ENCODE peak calls at places on chromosome 5, in five cellular contexts. One of them, this sample, is unnamed.

GRCh38 chr5:172881691-172882370 is 47.8 kb downstream of the ERGIC1 start:
- DNase-seq in H9: no peak
- DNase-seq in tibial nerve: no peak
- DNase-seq in OCI-LY7: no peak
- DNase-seq in endodermal cell: no peak
- DNase-seq in this sample: no peak

GRCh38 chr5:79774171-79774854 is 84.7 kb downstream of the CMYA5 start:
- DNase-seq in H9: peak; percentile 94
- DNase-seq in tibial nerve: no peak
- DNase-seq in OCI-LY7: peak; percentile 20
- DNase-seq in endodermal cell: peak; percentile 95
- DNase-seq in this sample: peak; percentile 74

GRCh38 chr5:156774273-156774672 is 75.8 kb upstream of the PPP1R2B start:
- DNase-seq in H9: no peak
- DNase-seq in tibial nerve: no peak
- DNase-seq in OCI-LY7: no peak
- DNase-seq in endodermal cell: no peak
- DNase-seq in this sample: no peak

GRCh38 chr5:151214614-151215545 is 9.0 kb downstream of the CCDC69 start:
- DNase-seq in H9: no peak
- DNase-seq in tibial nerve: no peak
- DNase-seq in OCI-LY7: peak; percentile 100
- DNase-seq in endodermal cell: peak; percentile 31
- DNase-seq in this sample: no peak

GRCh38 chr5:163938595-163938994 is 433.2 kb downstream of the MAT2B start:
- DNase-seq in H9: no peak
- DNase-seq in tibial nerve: no peak
- DNase-seq in OCI-LY7: no peak
- DNase-seq in endodermal cell: no peak
- DNase-seq in this sample: no peak

GRCh38 chr5:120207139-120207538 is 257.0 kb upstream of the PRR16 start:
- DNase-seq in H9: no peak
- DNase-seq in tibial nerve: no peak
- DNase-seq in OCI-LY7: no peak
- DNase-seq in endodermal cell: no peak
- DNase-seq in this sample: no peak

GRCh38 chr5:6446626-6447309 is 1.9 kb upstream of the UBE2QL1 start:
- DNase-seq in H9: no peak
- DNase-seq in tibial nerve: no peak
- DNase-seq in OCI-LY7: no peak
- DNase-seq in endodermal cell: no peak
- DNase-seq in this sample: no peak

GRCh38 chr5:133990396-133990795 is 14.4 kb downstream of the VDAC1 start:
- DNase-seq in H9: no peak
- DNase-seq in tibial nerve: no peak
- DNase-seq in OCI-LY7: no peak
- DNase-seq in endodermal cell: no peak
- DNase-seq in this sample: no peak

GRCh38 chr5:32639943-32640342 is 54.6 kb downstream of the SUB1 start:
- DNase-seq in H9: no peak
- DNase-seq in tibial nerve: no peak
- DNase-seq in OCI-LY7: no peak
- DNase-seq in endodermal cell: no peak
- DNase-seq in this sample: no peak

GRCh38 chr5:151578326-151579025 is 12.7 kb downstream of the FAT2 start:
- DNase-seq in H9: no peak
- DNase-seq in tibial nerve: no peak
- DNase-seq in OCI-LY7: no peak
- DNase-seq in endodermal cell: no peak
- DNase-seq in this sample: no peak

GRCh38 chr5:143108498-143109128 is 294.9 kb downstream of the NR3C1 start:
- DNase-seq in H9: no peak
- DNase-seq in tibial nerve: no peak
- DNase-seq in OCI-LY7: no peak
- DNase-seq in endodermal cell: no peak
- DNase-seq in this sample: peak; percentile 55

GRCh38 chr5:148107608-148108007 is 43.8 kb downstream of the SPINK5 start:
- DNase-seq in H9: no peak
- DNase-seq in tibial nerve: no peak
- DNase-seq in OCI-LY7: no peak
- DNase-seq in endodermal cell: no peak
- DNase-seq in this sample: no peak

GRCh38 chr5:1431021-1431811 is 14.0 kb downstream of the SLC6A3 start:
- DNase-seq in H9: peak; percentile 12
- DNase-seq in tibial nerve: no peak
- DNase-seq in OCI-LY7: no peak
- DNase-seq in endodermal cell: no peak
- DNase-seq in this sample: no peak

GRCh38 chr5:1429066-1429465 is 16.2 kb downstream of the SLC6A3 start:
- DNase-seq in H9: peak; percentile 10
- DNase-seq in tibial nerve: no peak
- DNase-seq in OCI-LY7: no peak
- DNase-seq in endodermal cell: no peak
- DNase-seq in this sample: no peak

GRCh38 chr5:1431896-1432295 is 13.3 kb downstream of the SLC6A3 start:
- DNase-seq in H9: peak; percentile 17
- DNase-seq in tibial nerve: no peak
- DNase-seq in OCI-LY7: no peak
- DNase-seq in endodermal cell: no peak
- DNase-seq in this sample: no peak

GRCh38 chr5:1429501-1429900 is 15.7 kb downstream of the SLC6A3 start:
- DNase-seq in H9: no peak
- DNase-seq in tibial nerve: no peak
- DNase-seq in OCI-LY7: no peak
- DNase-seq in endodermal cell: peak; percentile 27
- DNase-seq in this sample: no peak

GRCh38 chr5:1430121-1430795 is 15.0 kb downstream of the SLC6A3 start:
- DNase-seq in H9: no peak
- DNase-seq in tibial nerve: no peak
- DNase-seq in OCI-LY7: no peak
- DNase-seq in endodermal cell: peak; percentile 26
- DNase-seq in this sample: no peak
- H3K9me3 ChIP-seq in H9: peaks cover 7% of the 10 kb centered on the region
- H3K9me3 ChIP-seq in tibial nerve: peaks cover 83% of the 10 kb centered on the region
- H3K9me3 ChIP-seq in OCI-LY7: peaks cover 21% of the 10 kb centered on the region
- H3K9me3 ChIP-seq in endodermal cell: peaks cover 17% of the 10 kb centered on the region
- H3K9me3 ChIP-seq in this sample: peaks cover 3% of the 10 kb centered on the region

GRCh38 chr5:78506296-78507049 is 142.1 kb downstream of the LHFPL2 start:
- DNase-seq in H9: no peak
- DNase-seq in tibial nerve: no peak
- DNase-seq in OCI-LY7: no peak
- DNase-seq in endodermal cell: peak; percentile 25
- DNase-seq in this sample: peak; percentile 25
- H3K4me1 ChIP-seq in H9: peaks cover 6% of the 10 kb centered on the region
- H3K4me1 ChIP-seq in tibial nerve: peaks cover 86% of the 10 kb centered on the region
- H3K4me1 ChIP-seq in OCI-LY7: peaks cover 38% of the 10 kb centered on the region
- H3K4me1 ChIP-seq in endodermal cell: peaks cover 42% of the 10 kb centered on the region
- H3K4me1 ChIP-seq in this sample: peaks cover 36% of the 10 kb centered on the region

GRCh38 chr5:37833990-37834389 is 5.9 kb downstream of the GDNF start:
- DNase-seq in H9: no peak
- DNase-seq in tibial nerve: no peak
- DNase-seq in OCI-LY7: no peak
- DNase-seq in endodermal cell: no peak
- DNase-seq in this sample: peak; percentile 28

GRCh38 chr5:37835400-37835973 is 4.4 kb downstream of the GDNF start:
- DNase-seq in H9: no peak
- DNase-seq in tibial nerve: no peak
- DNase-seq in OCI-LY7: no peak
- DNase-seq in endodermal cell: no peak
- DNase-seq in this sample: no peak

GRCh38 chr5:37837101-37838032 is 2.5 kb downstream of the GDNF start:
- DNase-seq in H9: peak; percentile 76
- DNase-seq in tibial nerve: peak; percentile 37
- DNase-seq in OCI-LY7: peak; percentile 45
- DNase-seq in endodermal cell: peak; percentile 90
- DNase-seq in this sample: peak; percentile 78

GRCh38 chr5:37836173-37837100 is 3.4 kb downstream of the GDNF start:
- DNase-seq in H9: peak; percentile 63
- DNase-seq in tibial nerve: no peak
- DNase-seq in OCI-LY7: no peak
- DNase-seq in endodermal cell: peak; percentile 82
- DNase-seq in this sample: peak; percentile 70

GRCh38 chr5:37834542-37835399 is 5.1 kb downstream of the GDNF start:
- DNase-seq in H9: peak; percentile 67
- DNase-seq in tibial nerve: no peak
- DNase-seq in OCI-LY7: no peak
- DNase-seq in endodermal cell: peak; percentile 84
- DNase-seq in this sample: peak; percentile 70
- H3K9me3 ChIP-seq in H9: no peaks in the 10 kb centered on the region
- H3K9me3 ChIP-seq in tibial nerve: peaks cover 3% of the 10 kb centered on the region
- H3K9me3 ChIP-seq in OCI-LY7: no peaks in the 10 kb centered on the region
- H3K9me3 ChIP-seq in endodermal cell: no peaks in the 10 kb centered on the region
- H3K9me3 ChIP-seq in this sample: no peaks in the 10 kb centered on the region

DNA sequence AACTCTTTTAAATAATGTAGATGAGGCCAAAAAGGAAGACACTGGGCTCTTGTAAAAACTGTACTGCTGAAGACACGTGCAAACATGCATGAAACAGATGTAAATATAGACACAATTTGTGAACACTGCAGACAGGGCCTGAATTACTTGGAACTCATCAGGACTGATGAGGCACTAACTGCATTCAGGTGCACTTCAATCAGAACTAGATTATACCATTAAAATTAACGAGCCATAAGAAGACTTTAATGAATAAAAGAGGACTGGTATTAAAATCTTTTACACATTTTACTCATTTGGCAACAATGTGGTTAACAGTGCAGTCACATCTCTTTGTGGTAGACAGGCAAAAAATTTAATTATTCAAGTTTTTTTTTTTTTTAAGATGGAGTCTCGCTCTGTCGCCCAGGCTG is 13.4 kb upstream of the ZCCHC9 start:
- DNase-seq in H9: no peak
- DNase-seq in tibial nerve: no peak
- DNase-seq in OCI-LY7: no peak
- DNase-seq in endodermal cell: no peak
- DNase-seq in this sample: no peak
- H3K4me1 ChIP-seq in H9: no peaks in the 10 kb centered on the region
- H3K4me1 ChIP-seq in tibial nerve: peaks cover 8% of the 10 kb centered on the region
- H3K4me1 ChIP-seq in OCI-LY7: peaks cover 5% of the 10 kb centered on the region
- H3K4me1 ChIP-seq in endodermal cell: no peaks in the 10 kb centered on the region
- H3K4me1 ChIP-seq in this sample: no peaks in the 10 kb centered on the region

DNA sequence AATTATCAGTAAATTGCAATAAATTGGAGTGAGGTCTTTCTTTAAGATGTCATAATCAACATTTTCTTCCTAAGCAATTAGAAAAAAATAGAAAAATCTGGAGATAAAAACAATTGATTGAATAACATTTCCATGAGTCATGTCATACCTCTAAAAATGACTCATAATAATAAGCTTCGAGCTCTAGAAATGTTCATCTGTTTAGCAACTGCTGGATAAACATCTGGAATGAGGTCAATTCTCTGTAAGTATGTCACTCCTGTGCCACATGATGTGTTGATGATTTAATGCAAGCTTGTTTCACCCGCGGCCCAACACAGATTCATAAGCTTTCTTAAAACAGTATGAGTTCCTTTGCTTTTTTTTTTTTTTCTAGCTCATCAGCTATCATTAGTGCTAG is 39.7 kb upstream of the PAM start:
- DNase-seq in H9: no peak
- DNase-seq in tibial nerve: no peak
- DNase-seq in OCI-LY7: no peak
- DNase-seq in endodermal cell: no peak
- DNase-seq in this sample: no peak
- H3K9me3 ChIP-seq in H9: no peaks in the 10 kb centered on the region
- H3K9me3 ChIP-seq in tibial nerve: no peaks in the 10 kb centered on the region
- H3K9me3 ChIP-seq in OCI-LY7: no peaks in the 10 kb centered on the region
- H3K9me3 ChIP-seq in endodermal cell: no peaks in the 10 kb centered on the region
- H3K9me3 ChIP-seq in this sample: no peaks in the 10 kb centered on the region

DNA sequence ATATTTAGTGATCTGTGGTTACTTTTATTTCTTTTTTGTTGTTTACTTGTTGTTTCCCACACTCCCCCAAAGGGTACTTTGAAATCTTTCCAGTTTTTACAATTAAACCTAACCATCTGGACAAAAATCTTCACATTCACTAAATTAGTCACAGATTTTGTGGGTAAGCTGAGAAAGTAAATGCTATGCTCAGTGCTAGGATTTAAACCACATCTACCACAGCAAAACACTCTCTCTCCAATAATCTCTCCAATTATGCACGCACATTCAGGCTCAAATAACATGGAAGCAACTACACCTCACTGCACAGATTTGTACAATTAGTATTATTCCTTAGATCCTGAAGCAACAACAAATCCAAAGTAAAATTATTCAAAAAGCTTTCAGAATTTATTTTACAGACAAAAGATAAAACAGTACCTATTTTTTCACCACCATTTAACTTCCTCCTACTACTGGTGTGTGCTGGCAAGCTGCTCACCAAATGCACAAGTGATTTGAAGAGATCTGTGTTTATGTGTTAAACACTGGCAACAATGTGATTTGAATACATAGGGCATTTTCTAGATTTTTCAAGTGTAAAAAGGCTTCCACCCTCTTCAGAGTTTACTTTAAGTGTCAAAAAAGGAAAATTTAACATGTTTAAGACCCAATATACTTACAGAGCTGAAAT is 16.6 kb downstream of the ZNF608 start:
- DNase-seq in H9: no peak
- DNase-seq in tibial nerve: no peak
- DNase-seq in OCI-LY7: no peak
- DNase-seq in endodermal cell: peak; percentile 14
- DNase-seq in this sample: no peak
- H3K4me1 ChIP-seq in H9: peaks cover 4% of the 10 kb centered on the region
- H3K4me1 ChIP-seq in tibial nerve: peaks cover 24% of the 10 kb centered on the region
- H3K4me1 ChIP-seq in OCI-LY7: peaks cover 93% of the 10 kb centered on the region
- H3K4me1 ChIP-seq in endodermal cell: peaks cover 29% of the 10 kb centered on the region
- H3K4me1 ChIP-seq in this sample: peaks cover 82% of the 10 kb centered on the region

DNA sequence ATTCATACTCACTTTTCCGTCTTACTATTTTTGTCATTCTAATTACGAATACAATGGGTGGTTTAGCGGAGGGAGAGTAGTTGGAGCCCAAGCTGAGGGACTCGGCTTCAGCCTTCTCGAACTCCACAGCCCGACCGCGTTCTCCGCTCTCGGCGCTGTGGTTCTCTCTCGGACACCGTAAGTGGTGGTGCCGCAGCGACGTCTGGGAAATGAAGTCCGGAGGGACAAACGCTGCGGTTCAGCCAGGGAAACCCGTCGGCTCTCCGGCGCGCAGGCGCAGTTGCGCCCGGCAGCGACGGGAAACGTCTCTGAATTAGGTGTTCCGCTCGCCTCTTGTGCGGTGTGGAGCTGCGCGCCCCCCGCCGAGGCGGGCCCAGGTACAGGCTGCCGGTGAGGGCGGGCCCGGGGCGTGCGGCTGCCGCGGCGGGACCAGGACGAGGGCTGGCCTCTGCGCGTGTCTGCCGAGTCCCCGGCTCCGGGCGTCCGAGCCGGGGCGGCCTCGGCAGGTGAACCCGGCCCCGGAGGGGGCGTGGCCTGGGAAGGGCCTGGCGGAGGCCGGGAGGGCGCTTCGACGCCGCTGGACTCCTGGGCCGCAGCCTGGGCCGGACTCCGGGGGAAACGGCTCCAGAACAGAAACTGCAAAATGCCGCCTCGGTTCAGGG is at the start of gene ZNF879:
- DNase-seq in H9: peak; percentile 97
- DNase-seq in tibial nerve: peak; percentile 80
- DNase-seq in OCI-LY7: peak; percentile 81
- DNase-seq in endodermal cell: peak; percentile 99
- DNase-seq in this sample: peak; percentile 97
- H3K9me3 ChIP-seq in H9: peaks cover 26% of the 10 kb centered on the region
- H3K9me3 ChIP-seq in tibial nerve: peaks cover 28% of the 10 kb centered on the region
- H3K9me3 ChIP-seq in OCI-LY7: no peaks in the 10 kb centered on the region
- H3K9me3 ChIP-seq in endodermal cell: peaks cover 48% of the 10 kb centered on the region
- H3K9me3 ChIP-seq in this sample: peaks cover 7% of the 10 kb centered on the region

GRCh38 chr5:53027913-53028312 is 38.8 kb downstream of the ITGA2 start:
- DNase-seq in H9: no peak
- DNase-seq in tibial nerve: no peak
- DNase-seq in OCI-LY7: no peak
- DNase-seq in endodermal cell: no peak
- DNase-seq in this sample: no peak
- H3K4me1 ChIP-seq in H9: no peaks in the 10 kb centered on the region
- H3K4me1 ChIP-seq in tibial nerve: peaks cover 55% of the 10 kb centered on the region
- H3K4me1 ChIP-seq in OCI-LY7: no peaks in the 10 kb centered on the region
- H3K4me1 ChIP-seq in endodermal cell: no peaks in the 10 kb centered on the region
- H3K4me1 ChIP-seq in this sample: no peaks in the 10 kb centered on the region

This sample was measured in neural progenitor cell.